ENCODE peak calls at places on chromosomes 11 and 22, in six cellular contexts. One of them, this sample, is unnamed.

GRCh38 chr22:19718255-19719054 is 4.2 kb downstream of the SEPTIN5 start:
- DNase-seq in CD8-positive, alpha-beta memory T cell: no peak
- DNase-seq in prostate gland: no peak
- DNase-seq in ovary: peak
- DNase-seq in epithelial cell of esophagus: no peak
- DNase-seq in thoracic aorta: no peak
- DNase-seq in this sample: no peak

GRCh38 chr11:114133548-114134329 is 74.2 kb downstream of the ZBTB16 start:
- DNase-seq in prostate gland: peak
- DNase-seq in thoracic aorta: peak
- DNase-seq in ovary: no peak
- DNase-seq in epithelial cell of esophagus: no peak
- DNase-seq in CD8-positive, alpha-beta memory T cell: no peak
- DNase-seq in this sample: no peak

GRCh38 chr11:83801799-83802198 is 515.6 kb upstream of the CCDC90B start:
- DNase-seq in epithelial cell of esophagus: peak
- DNase-seq in prostate gland: no peak
- DNase-seq in ovary: no peak
- DNase-seq in thoracic aorta: no peak
- DNase-seq in CD8-positive, alpha-beta memory T cell: no peak
- DNase-seq in this sample: no peak

GRCh38 chr11:76623171-76623883 is 47.2 kb downstream of the LRRC32 start:
- DNase-seq in thoracic aorta: no peak
- DNase-seq in prostate gland: no peak
- DNase-seq in epithelial cell of esophagus: peak
- DNase-seq in CD8-positive, alpha-beta memory T cell: no peak
- DNase-seq in ovary: peak
- DNase-seq in this sample: no peak

GRCh38 chr11:9923280-9923679 is 259.4 kb downstream of the SWAP70 start:
- DNase-seq in CD8-positive, alpha-beta memory T cell: no peak
- DNase-seq in ovary: no peak
- DNase-seq in epithelial cell of esophagus: no peak
- DNase-seq in prostate gland: no peak
- DNase-seq in thoracic aorta: no peak
- DNase-seq in this sample: no peak

GRCh38 chr11:27874998-27875397 is 174.7 kb upstream of the BDNF start:
- DNase-seq in epithelial cell of esophagus: no peak
- DNase-seq in ovary: no peak
- DNase-seq in thoracic aorta: no peak
- DNase-seq in prostate gland: no peak
- DNase-seq in CD8-positive, alpha-beta memory T cell: no peak
- DNase-seq in this sample: no peak

GRCh38 chr11:130431337-130431773 is 2.9 kb upstream of the ADAMTS8 start:
- DNase-seq in thoracic aorta: no peak
- DNase-seq in epithelial cell of esophagus: peak
- DNase-seq in ovary: peak
- DNase-seq in CD8-positive, alpha-beta memory T cell: peak
- DNase-seq in prostate gland: peak
- DNase-seq in this sample: peak

GRCh38 chr11:73570415-73571114 is 27.3 kb downstream of the FAM168A start:
- DNase-seq in ovary: no peak
- DNase-seq in prostate gland: no peak
- DNase-seq in CD8-positive, alpha-beta memory T cell: no peak
- DNase-seq in thoracic aorta: no peak
- DNase-seq in epithelial cell of esophagus: peak
- DNase-seq in this sample: no peak

GRCh38 chr22:26502688-26503561 is 9.3 kb downstream of the TFIP11 start:
- DNase-seq in prostate gland: no peak
- DNase-seq in ovary: no peak
- DNase-seq in thoracic aorta: no peak
- DNase-seq in epithelial cell of esophagus: peak
- DNase-seq in CD8-positive, alpha-beta memory T cell: peak
- DNase-seq in this sample: peak

GRCh38 chr22:46090051-46090591 is 60.2 kb upstream of the PPARA start:
- DNase-seq in CD8-positive, alpha-beta memory T cell: no peak
- DNase-seq in epithelial cell of esophagus: no peak
- DNase-seq in thoracic aorta: no peak
- DNase-seq in ovary: peak
- DNase-seq in prostate gland: no peak
- DNase-seq in this sample: no peak

GRCh38 chr11:57634311-57634710 is 15.4 kb downstream of the YPEL4 start:
- DNase-seq in thoracic aorta: no peak
- DNase-seq in epithelial cell of esophagus: no peak
- DNase-seq in CD8-positive, alpha-beta memory T cell: no peak
- DNase-seq in prostate gland: no peak
- DNase-seq in ovary: no peak
- DNase-seq in this sample: no peak

GRCh38 chr22:29128891-29129643 is 56.2 kb downstream of the KREMEN1 start:
- DNase-seq in CD8-positive, alpha-beta memory T cell: no peak
- DNase-seq in thoracic aorta: no peak
- DNase-seq in epithelial cell of esophagus: no peak
- DNase-seq in ovary: no peak
- DNase-seq in prostate gland: no peak
- DNase-seq in this sample: no peak

GRCh38 chr11:782264-783174 is 5.2 kb upstream of the GATD1 start:
- DNase-seq in thoracic aorta: no peak
- DNase-seq in prostate gland: no peak
- DNase-seq in epithelial cell of esophagus: no peak
- DNase-seq in CD8-positive, alpha-beta memory T cell: no peak
- DNase-seq in ovary: no peak
- DNase-seq in this sample: no peak

GRCh38 chr11:74541466-74541865 is 47.9 kb upstream of the LIPT2 start:
- DNase-seq in thoracic aorta: no peak
- DNase-seq in ovary: no peak
- DNase-seq in prostate gland: no peak
- DNase-seq in epithelial cell of esophagus: no peak
- DNase-seq in CD8-positive, alpha-beta memory T cell: no peak
- DNase-seq in this sample: no peak

GRCh38 chr22:48574776-48575566 is 1252.7 kb downstream of the BRD1 start:
- DNase-seq in thoracic aorta: no peak
- DNase-seq in epithelial cell of esophagus: no peak
- DNase-seq in CD8-positive, alpha-beta memory T cell: no peak
- DNase-seq in prostate gland: peak
- DNase-seq in ovary: peak
- DNase-seq in this sample: no peak

GRCh38 chr22:48577691-48578090 is 1250.0 kb downstream of the BRD1 start:
- DNase-seq in CD8-positive, alpha-beta memory T cell: no peak
- DNase-seq in epithelial cell of esophagus: no peak
- DNase-seq in thoracic aorta: no peak
- DNase-seq in ovary: no peak
- DNase-seq in prostate gland: no peak
- DNase-seq in this sample: no peak

GRCh38 chr22:48577014-48577690 is 1250.5 kb downstream of the BRD1 start:
- DNase-seq in ovary: no peak
- DNase-seq in thoracic aorta: no peak
- DNase-seq in CD8-positive, alpha-beta memory T cell: no peak
- DNase-seq in epithelial cell of esophagus: no peak
- DNase-seq in prostate gland: no peak
- DNase-seq in this sample: no peak

GRCh38 chr22:48576333-48577013 is 1251.2 kb downstream of the BRD1 start:
- DNase-seq in prostate gland: peak
- DNase-seq in CD8-positive, alpha-beta memory T cell: no peak
- DNase-seq in epithelial cell of esophagus: no peak
- DNase-seq in thoracic aorta: no peak
- DNase-seq in ovary: peak
- DNase-seq in this sample: no peak

DNA sequence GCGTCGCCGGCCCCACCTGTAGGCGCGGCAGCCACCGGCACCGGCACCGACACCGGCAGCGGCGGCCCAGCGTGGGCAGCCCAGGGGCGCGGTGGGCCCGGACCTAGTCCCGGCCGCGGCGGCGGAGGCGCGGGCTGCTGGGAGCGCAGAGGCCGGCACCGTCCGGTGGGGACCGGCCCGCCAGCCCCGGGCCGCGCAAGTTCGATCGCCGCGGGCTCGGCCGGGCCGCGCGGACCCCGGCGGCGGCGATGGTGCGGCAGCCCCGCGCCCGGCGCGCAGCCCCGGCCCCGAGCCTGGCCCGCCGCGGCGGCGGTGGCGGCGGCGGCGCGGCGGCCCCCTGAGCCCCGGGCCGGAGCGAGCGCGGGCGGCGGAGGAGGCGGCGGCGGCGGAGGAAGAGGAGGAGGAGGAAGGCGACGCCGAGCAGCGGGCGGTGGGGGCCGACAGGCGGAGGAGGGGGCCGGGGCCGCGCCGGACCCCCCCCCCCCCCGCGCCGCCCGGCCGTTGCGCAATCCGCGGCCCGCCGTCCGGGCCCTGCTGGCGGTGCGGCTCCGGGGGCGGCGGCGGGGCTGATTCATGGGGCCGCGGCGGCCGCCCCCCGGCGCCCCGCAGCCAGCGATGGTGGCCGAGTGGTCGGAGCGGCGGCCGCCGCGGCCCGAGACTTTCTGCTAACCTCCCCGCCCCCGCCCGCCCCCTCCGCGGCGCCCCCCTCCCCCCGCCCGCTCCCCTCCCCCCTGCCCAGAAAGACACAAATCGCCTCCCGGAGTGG is 1251.9 kb downstream of the BRD1 start:
- DNase-seq in prostate gland: no peak
- DNase-seq in thoracic aorta: no peak
- DNase-seq in CD8-positive, alpha-beta memory T cell: no peak
- DNase-seq in ovary: no peak
- DNase-seq in epithelial cell of esophagus: no peak
- DNase-seq in this sample: no peak
- H3K4me3 ChIP-seq in prostate gland: peak
- H3K4me3 ChIP-seq in thoracic aorta: peak
- H3K4me3 ChIP-seq in CD8-positive, alpha-beta memory T cell: no peak
- H3K4me3 ChIP-seq in ovary: peak
- H3K4me3 ChIP-seq in epithelial cell of esophagus: no peak
- H3K4me3 ChIP-seq in this sample: no peak

DNA sequence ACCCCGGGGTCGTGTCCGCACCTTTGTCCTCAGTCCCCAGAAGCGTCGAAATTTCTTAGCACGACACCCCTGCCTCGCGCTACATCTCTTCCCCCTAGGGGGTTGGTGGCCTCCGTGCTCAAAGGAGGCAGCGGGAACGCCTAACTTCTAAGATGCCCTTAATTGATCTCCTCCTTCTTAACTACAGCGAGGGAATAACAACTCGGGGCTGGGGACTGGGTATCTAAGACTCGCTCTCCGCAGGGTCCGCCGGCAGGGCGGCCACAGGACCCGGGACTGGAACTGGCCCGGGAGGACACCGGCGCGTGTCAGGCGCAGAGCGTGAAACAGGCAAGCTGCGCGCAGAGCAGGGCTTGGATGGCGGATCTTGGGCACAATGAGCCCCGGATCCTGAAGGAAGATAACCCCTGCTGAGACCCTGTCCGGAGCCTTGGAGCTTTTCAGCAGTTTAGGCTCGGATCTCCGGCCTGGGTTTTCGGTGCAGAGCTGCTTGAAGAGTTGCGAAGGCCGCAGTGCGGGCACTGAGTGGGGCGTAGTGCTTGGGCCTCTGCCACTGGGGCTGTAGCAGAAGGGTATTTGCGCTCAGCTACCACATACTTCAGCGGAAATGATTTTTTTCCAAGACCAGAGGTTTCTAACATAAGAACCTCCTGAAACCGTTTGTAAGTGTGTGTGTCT is 2.0 kb upstream of the CALCA start:
- DNase-seq in ovary: no peak
- DNase-seq in CD8-positive, alpha-beta memory T cell: no peak
- DNase-seq in prostate gland: no peak
- DNase-seq in epithelial cell of esophagus: no peak
- DNase-seq in thoracic aorta: no peak
- DNase-seq in this sample: no peak
- H3K4me3 ChIP-seq in ovary: no peak
- H3K4me3 ChIP-seq in CD8-positive, alpha-beta memory T cell: peak
- H3K4me3 ChIP-seq in prostate gland: no peak
- H3K4me3 ChIP-seq in epithelial cell of esophagus: no peak
- H3K4me3 ChIP-seq in thoracic aorta: peak
- H3K4me3 ChIP-seq in this sample: no peak

GRCh38 chr11:41499429-41499828 is 40.0 kb upstream of the LRRC4C start:
- DNase-seq in thoracic aorta: no peak
- DNase-seq in CD8-positive, alpha-beta memory T cell: no peak
- DNase-seq in ovary: no peak
- DNase-seq in epithelial cell of esophagus: no peak
- DNase-seq in prostate gland: no peak
- DNase-seq in this sample: no peak
- H3K4me3 ChIP-seq in thoracic aorta: no peak
- H3K4me3 ChIP-seq in CD8-positive, alpha-beta memory T cell: no peak
- H3K4me3 ChIP-seq in ovary: no peak
- H3K4me3 ChIP-seq in epithelial cell of esophagus: no peak
- H3K4me3 ChIP-seq in prostate gland: no peak
- H3K4me3 ChIP-seq in this sample: no peak

GRCh38 chr11:109957000-109957399 is 136.2 kb upstream of the ZC3H12C start:
- DNase-seq in ovary: no peak
- DNase-seq in CD8-positive, alpha-beta memory T cell: no peak
- DNase-seq in thoracic aorta: no peak
- DNase-seq in prostate gland: no peak
- DNase-seq in epithelial cell of esophagus: no peak
- DNase-seq in this sample: no peak
- H3K4me3 ChIP-seq in ovary: no peak
- H3K4me3 ChIP-seq in CD8-positive, alpha-beta memory T cell: no peak
- H3K4me3 ChIP-seq in thoracic aorta: no peak
- H3K4me3 ChIP-seq in prostate gland: no peak
- H3K4me3 ChIP-seq in epithelial cell of esophagus: no peak
- H3K4me3 ChIP-seq in this sample: no peak

This sample was measured in GM12865.